ENCODE peak calls at places on chromosome 3, in seven cellular contexts. M is HepG2, O is testis, V is psoas muscle, X is substantia nigra, N is esophagus muscularis mucosa, Y is brain microvascular endothelial cell. J is an unnamed sample.

GRCh38 chr3:41239587-41239986 is 40.3 kb downstream of the CTNNB1 start:
- DNase-seq in Y (no peak), O (no peak), M (no peak), X (no peak), V (no peak), N (no peak), J (no peak)

GRCh38 chr3:106577241-106577640 is 708.4 kb upstream of the CBLB start:
- DNase-seq in M (no peak), N (no peak), X (no peak), V (no peak), Y (no peak), O (no peak), J (no peak)

GRCh38 chr3:136296960-136297359 is 46.8 kb downstream of the PCCB start:
- DNase-seq in O (no peak), X (no peak), V (no peak), N (no peak), M (no peak), Y (no peak), J (no peak)

GRCh38 chr3:127339943-127340861 is 52.4 kb upstream of the PRR20G start:
- DNase-seq in X (no peak), M (no peak), O (no peak), N (peak), V (no peak), Y (no peak), J (peak)

GRCh38 chr3:152159328-152159727 is 109.4 kb upstream of the MBNL1 start:
- DNase-seq in X (no peak), Y (peak), M (no peak), O (no peak), N (no peak), V (no peak), J (no peak)

GRCh38 chr3:85790445-85791030 is 831.7 kb downstream of the CADM2 start:
- DNase-seq in O (peak), M (no peak), X (no peak), V (no peak), Y (no peak), N (no peak), J (no peak)

GRCh38 chr3:34374521-34374920 is 576.1 kb downstream of the PDCD6IP start:
- DNase-seq in M (no peak), Y (no peak), N (no peak), X (no peak), O (no peak), V (no peak), J (no peak)

GRCh38 chr3:51354766-51355615 is 30.1 kb upstream of the MANF start:
- DNase-seq in V (no peak), X (no peak), M (no peak), O (no peak), N (no peak), Y (no peak), J (no peak)

GRCh38 chr3:140717915-140718314 is 40.1 kb downstream of the TRIM42 start:
- DNase-seq in X (no peak), V (no peak), O (no peak), N (no peak), Y (no peak), M (no peak), J (no peak)

GRCh38 chr3:180306155-180306554 is 269.4 kb upstream of the PEX5L start:
- DNase-seq in Y (no peak), V (no peak), O (no peak), M (no peak), X (no peak), N (no peak), J (no peak)

GRCh38 chr3:16199769-16200168 is 25.3 kb downstream of the GALNT15 start:
- DNase-seq in Y (no peak), N (no peak), M (no peak), O (no peak), V (no peak), X (no peak), J (no peak)

GRCh38 chr3:14764331-14765064 is 54.3 kb upstream of the FGD5 start:
- DNase-seq in M (no peak), V (no peak), Y (no peak), N (peak), O (no peak), X (no peak), J (no peak)

GRCh38 chr3:193865339-193865738 is 270.6 kb upstream of the HES1 start:
- DNase-seq in O (no peak), X (no peak), Y (no peak), V (no peak), N (no peak), M (no peak), J (no peak)

GRCh38 chr3:31948255-31948654 is 32.8 kb downstream of the OSBPL10 start:
- DNase-seq in X (no peak), O (no peak), N (peak), Y (no peak), M (no peak), V (no peak), J (no peak)

GRCh38 chr3:33096103-33096868 is 660 bp downstream of the GLB1 start:
- DNase-seq in O (peak), Y (peak), M (peak), N (no peak), X (no peak), V (peak), J (peak)

GRCh38 chr3:195255571-195256501 is 15.1 kb downstream of the XXYLT1 start:
- DNase-seq in V (no peak), N (peak), M (no peak), O (no peak), Y (no peak), X (no peak), J (no peak)

GRCh38 chr3:131216801-131217200 is 164.8 kb upstream of the NUDT16 start:
- DNase-seq in M (peak), Y (peak), V (peak), X (no peak), N (no peak), O (no peak), J (peak)

GRCh38 chr3:155326249-155326648 is 32.8 kb upstream of the STRIT1 start:
- DNase-seq in Y (no peak), M (no peak), X (no peak), N (no peak), O (no peak), V (no peak), J (no peak)

GRCh38 chr3:37944243-37944955 is 46.2 kb upstream of the VILL start:
- DNase-seq in X (no peak), O (no peak), N (peak), Y (no peak), M (no peak), V (no peak), J (no peak)
- H3K27ac ChIP-seq in X (no peak), O (peak), N (peak), Y (no peak), M (no peak), V (no peak), J (no peak)

GRCh38 chr3:177597325-177598109 is 400.2 kb upstream of the TBL1XR1 start:
- DNase-seq in O (peak), X (no peak), V (peak), N (no peak), Y (peak), M (no peak), J (no peak)
- H3K27ac ChIP-seq in O (no peak), X (peak), V (peak), N (peak), Y (peak), M (no peak), J (no peak)

DNA sequence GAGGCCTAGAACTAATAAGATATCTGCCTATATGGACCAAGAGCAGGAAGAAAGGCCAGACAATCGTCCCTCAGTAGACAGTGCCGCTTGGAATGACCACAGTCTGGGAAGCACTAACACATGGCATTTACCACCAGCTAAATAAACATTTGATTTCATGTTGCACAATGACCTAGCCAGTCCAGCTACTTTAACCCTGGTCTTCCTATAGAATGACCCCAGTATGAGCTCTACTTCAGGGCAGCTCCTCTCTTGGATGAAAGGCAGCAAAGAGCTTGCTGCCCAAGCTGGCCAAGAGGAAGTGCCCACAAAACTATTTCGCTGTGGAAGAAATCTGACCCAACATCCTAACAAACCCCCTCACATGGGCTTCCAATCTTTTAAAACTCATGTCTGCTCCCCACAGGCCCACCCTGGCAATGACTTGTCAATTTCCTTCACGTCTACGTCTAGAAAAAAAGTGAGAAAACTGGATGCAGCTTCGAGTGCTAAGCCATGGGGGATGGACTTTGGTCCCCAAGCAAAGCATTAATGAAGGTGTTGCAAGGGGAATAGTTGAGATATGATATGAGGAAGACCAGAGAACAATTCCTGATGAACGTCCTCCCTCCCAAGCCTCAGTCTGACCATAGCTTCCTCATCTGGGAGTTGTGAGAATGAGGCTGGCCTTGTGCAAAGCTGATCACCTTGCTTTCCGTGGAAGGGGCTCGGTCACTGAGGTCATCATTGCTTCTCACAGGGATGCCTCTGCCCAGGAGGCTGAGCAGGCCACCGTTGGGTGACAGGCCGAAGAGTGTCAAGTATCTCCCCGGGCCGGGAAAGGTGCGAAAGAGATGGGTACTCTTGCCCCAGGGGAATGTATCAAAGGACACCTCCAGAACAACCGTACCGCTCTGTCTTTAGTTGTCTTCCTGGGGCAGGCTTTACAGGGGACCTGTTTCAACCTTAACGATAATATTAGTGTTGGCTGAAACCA is 993 bp downstream of the SLC25A20 start:
- DNase-seq in M (peak), V (no peak), N (no peak), O (no peak), Y (no peak), X (no peak), J (peak)
- H3K27ac ChIP-seq in M (peak), V (peak), N (peak), O (peak), Y (no peak), X (peak), J (no peak)

DNA sequence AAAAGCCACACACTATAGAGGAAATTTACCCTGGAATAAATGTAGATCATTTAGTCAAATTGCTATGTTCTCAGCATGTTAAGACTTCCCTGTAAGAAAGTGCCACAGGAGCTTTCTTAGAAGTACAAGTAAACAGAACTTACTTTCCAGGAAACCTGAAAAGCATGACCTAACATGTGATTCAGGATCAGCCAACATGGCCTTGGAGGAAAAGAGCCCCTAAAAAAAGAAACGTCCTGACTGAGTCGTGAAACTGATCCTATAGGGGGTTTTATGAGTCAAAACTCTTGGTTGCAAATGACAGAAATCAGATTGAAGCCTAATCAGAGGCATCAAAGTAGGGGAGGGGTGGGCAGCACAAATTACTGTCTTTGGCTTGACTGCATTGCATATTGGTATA is 32.7 kb downstream of the HHLA2 start:
- DNase-seq in O (no peak), X (no peak), N (no peak), Y (no peak), V (no peak), M (no peak), J (no peak)
- H3K27ac ChIP-seq in O (no peak), X (no peak), N (no peak), Y (no peak), V (no peak), M (no peak), J (no peak)

GRCh38 chr3:182019926-182020325 is 308.2 kb downstream of the SOX2 start:
- DNase-seq in X (no peak), V (no peak), M (no peak), Y (no peak), N (no peak), O (no peak), J (no peak)
- H3K27ac ChIP-seq in X (no peak), V (no peak), M (no peak), Y (no peak), N (no peak), O (no peak), J (no peak)

GRCh38 chr3:94927175-94927574 is 864.3 kb downstream of the NSUN3 start:
- DNase-seq in X (no peak), V (no peak), N (no peak), O (no peak), M (no peak), Y (no peak), J (no peak)

GRCh38 chr3:94928921-94929320 is 866.1 kb downstream of the NSUN3 start:
- DNase-seq in N (no peak), Y (peak), X (no peak), M (peak), V (no peak), O (no peak), J (no peak)
- H3K27ac ChIP-seq in N (no peak), Y (no peak), X (no peak), M (no peak), V (no peak), O (no peak), J (no peak)

J was measured in SJCRH30.